ENCODE peak calls at places on chromosomes 16 and 17, in eight cellular contexts. W, D, X, B, H, Z, I and N are unnamed samples.

GRCh38 chr16:72092832-72093447 is 480 bp downstream of the TXNL4B start:
- DNase-seq in W (no peak), D (peak), X (peak), B (no peak), H (no peak), Z (no peak), I (no peak), N (no peak)

GRCh38 chr17:28498652-28499365 is 7.3 kb upstream of the FOXN1 start:
- DNase-seq in W (no peak), D (no peak), X (no peak), B (no peak), H (no peak), Z (no peak), I (no peak), N (no peak)

GRCh38 chr17:50051082-50051576 is 4.8 kb upstream of the ITGA3 start:
- DNase-seq in W (no peak), D (peak), X (peak), B (peak), H (peak), Z (peak), I (no peak), N (no peak)

GRCh38 chr17:7440823-7441174 is 1.5 kb downstream of the FGF11 start:
- DNase-seq in W (peak), D (peak), X (peak), B (no peak), H (no peak), Z (no peak), I (peak), N (peak)

GRCh38 chr17:19338031-19338990 is 24.2 kb downstream of the B9D1 start:
- DNase-seq in W (no peak), D (peak), X (peak), B (no peak), H (no peak), Z (no peak), I (peak), N (peak)

GRCh38 chr17:79827179-79827578 is 12.1 kb downstream of the CBX4 start:
- DNase-seq in W (no peak), D (no peak), X (no peak), B (no peak), H (no peak), Z (no peak), I (no peak), N (no peak)

GRCh38 chr17:32445976-32446375 is 1.7 kb downstream of the PSMD11 start:
- DNase-seq in W (no peak), D (peak), X (peak), B (no peak), H (no peak), Z (no peak), I (no peak), N (no peak)

GRCh38 chr17:10812674-10813073 is 8.8 kb upstream of the TMEM238L start:
- DNase-seq in W (no peak), D (no peak), X (no peak), B (no peak), H (no peak), Z (no peak), I (peak), N (no peak)

GRCh38 chr17:19933221-19933620 is 44.4 kb downstream of the AKAP10 start:
- DNase-seq in W (no peak), D (no peak), X (no peak), B (no peak), H (no peak), Z (no peak), I (no peak), N (no peak)

GRCh38 chr16:30180741-30181140 is 2.7 kb upstream of the CORO1A start:
- DNase-seq in W (no peak), D (peak), X (no peak), B (no peak), H (no peak), Z (no peak), I (no peak), N (no peak)

GRCh38 chr16:57367111-57367752 is 5.1 kb upstream of the CX3CL1 start:
- DNase-seq in W (no peak), D (no peak), X (peak), B (no peak), H (no peak), Z (no peak), I (peak), N (no peak)

GRCh38 chr16:14146445-14146844 is 75.3 kb downstream of the MRTFB start:
- DNase-seq in W (no peak), D (no peak), X (peak), B (no peak), H (no peak), Z (no peak), I (no peak), N (no peak)

GRCh38 chr16:57064995-57065394 is 27.4 kb upstream of the CPNE2 start:
- DNase-seq in W (no peak), D (no peak), X (no peak), B (no peak), H (no peak), Z (no peak), I (no peak), N (no peak)

GRCh38 chr17:42784811-42785592 is 4.6 kb downstream of the WNK4 start:
- DNase-seq in W (no peak), D (no peak), X (no peak), B (no peak), H (no peak), Z (no peak), I (no peak), N (no peak)